ENCODE peak calls at places on chromosomes 4 and X, in five cellular contexts. X is CD4-positive, CD25-positive, alpha-beta regulatory T cell; A is HCT116; C is CD8-positive, alpha-beta T cell; J is tibial artery. S is an unnamed sample.

GRCh38 chr4:172125438-172125837 is 312.2 kb downstream of the GALNTL6 start:
- DNase-seq in J (no peak), A (no peak), X (no peak), C (no peak), S (no peak)

GRCh38 chrX:23726196-23726595 is 16.9 kb downstream of the ACOT9 start:
- DNase-seq in C (no peak), X (no peak), J (no peak), A (no peak), S (no peak)

GRCh38 chr4:38765391-38765790 is 17.4 kb downstream of the TLR10 start:
- DNase-seq in A (no peak), J (no peak), X (no peak), C (no peak), S (no peak)

GRCh38 chr4:56783986-56784385 is 37.5 kb downstream of the SPINK2 start:
- DNase-seq in X (no peak), J (no peak), A (no peak), C (no peak), S (no peak)

GRCh38 chrX:11724122-11725017 is 33.7 kb upstream of the MSL3 start:
- DNase-seq in J (no peak), C (no peak), X (peak; percentile 43), A (peak; percentile 7), S (no peak)

GRCh38 chr4:107922486-107923473 is 8.6 kb upstream of the CYP2U1 start:
- DNase-seq in A (no peak), C (no peak), J (no peak), X (no peak), S (no peak)

GRCh38 chrX:85569691-85570090 is 190.2 kb upstream of the POF1B start:
- DNase-seq in X (no peak), A (no peak), J (no peak), C (no peak), S (no peak)

GRCh38 chr4:159267023-159267939 is 164.4 kb downstream of the RAPGEF2 start:
- DNase-seq in A (no peak), J (no peak), C (no peak), X (no peak), S (no peak)

GRCh38 chrX:37380920-37381319 is 31.8 kb downstream of the PRRG1 start:
- DNase-seq in J (no peak), C (no peak), A (peak; percentile 55), X (no peak), S (no peak)

GRCh38 chr4:83043801-83044407 is 8.9 kb downstream of the COPS4 start:
- DNase-seq in J (no peak), A (no peak), C (no peak), X (no peak), S (no peak)

GRCh38 chr4:155787113-155787710 is 28.4 kb downstream of the GUCY1B1 start:
- DNase-seq in J (no peak), X (peak; percentile 38), C (no peak), A (peak; percentile 44), S (no peak)

GRCh38 chr4:18051281-18051680 is 29.7 kb upstream of the LCORL start:
- DNase-seq in X (no peak), J (no peak), A (no peak), C (no peak), S (no peak)

GRCh38 chr4:1553365-1553764 is 130.7 kb downstream of the FAM53A start:
- DNase-seq in J (no peak), C (no peak), A (no peak), X (no peak), S (no peak)

GRCh38 chr4:95499176-95499760 is 49.5 kb downstream of the UNC5C start:
- DNase-seq in A (no peak), J (no peak), C (no peak), X (no peak), S (no peak)

GRCh38 chrX:65985211-65985610 is 54.7 kb downstream of the VSIG4 start:
- DNase-seq in C (no peak), J (no peak), A (no peak), X (no peak), S (no peak)

GRCh38 chr4:128512767-128513322 is 225.2 kb upstream of the PGRMC2 start:
- DNase-seq in A (no peak), C (no peak), J (no peak), X (no peak), S (no peak)

GRCh38 chrX:155767101-155767878 is 113.9 kb upstream of the VAMP7 start:
- DNase-seq in A (peak; percentile 71), X (peak; percentile 66), J (peak; percentile 74), C (no peak), S (peak; percentile 62)

GRCh38 chr4:121256346-121256745 is 92.2 kb upstream of the TNIP3 start:
- DNase-seq in X (peak; percentile 88), C (peak; percentile 42), J (no peak), A (peak; percentile 13), S (no peak)

GRCh38 chrX:33336783-33337182 is 125.4 kb upstream of the DMD start:
- DNase-seq in J (no peak), X (peak; percentile 3), C (no peak), A (no peak), S (no peak)

GRCh38 chr4:43882470-43882869 is 566.1 kb downstream of the KCTD8 start:
- DNase-seq in A (no peak), C (no peak), J (no peak), X (no peak), S (no peak)

GRCh38 chr4:168095776-168096443 is 3.6 kb downstream of the ANXA10 start:
- DNase-seq in A (no peak), C (no peak), J (no peak), X (no peak), S (no peak)
- H3K4me3 ChIP-seq in A (no peak overlapping the region), C (no peak overlapping the region), J (no peak overlapping the region), X (no peak overlapping the region), S (no peak overlapping the region)

GRCh38 chr4:125551451-125551850 is 236.7 kb downstream of the FAT4 start:
- DNase-seq in J (no peak), X (no peak), C (no peak), A (no peak), S (no peak)

GRCh38 chr4:125550769-125551168 is 236.0 kb downstream of the FAT4 start:
- DNase-seq in A (no peak), X (no peak), C (no peak), J (no peak), S (no peak)

GRCh38 chr4:125546272-125546671 is 231.5 kb downstream of the FAT4 start:
- DNase-seq in J (no peak), A (no peak), C (no peak), X (no peak), S (no peak)

GRCh38 chr4:125547842-125548241 is 233.1 kb downstream of the FAT4 start:
- DNase-seq in A (no peak), C (no peak), X (no peak), J (no peak), S (no peak)

GRCh38 chr4:125551967-125552366 is 237.2 kb downstream of the FAT4 start:
- DNase-seq in C (no peak), J (no peak), A (no peak), X (no peak), S (no peak)
- H3K4me1 ChIP-seq in C (no peaks in the 10 kb centered on the region), J (no peaks in the 10 kb centered on the region), A (no peaks in the 10 kb centered on the region), X (no peaks in the 10 kb centered on the region), S (no peaks in the 10 kb centered on the region)

GRCh38 chrX:44897539-44897938 is 24.6 kb downstream of the KDM6A start:
- DNase-seq in X (no peak), C (no peak), J (no peak), A (no peak), S (no peak)

GRCh38 chrX:44891642-44892041 is 18.7 kb downstream of the KDM6A start:
- DNase-seq in A (no peak), J (no peak), X (no peak), C (no peak), S (no peak)

GRCh38 chrX:44898411-44899221 is 25.6 kb downstream of the KDM6A start:
- DNase-seq in C (no peak), X (peak; percentile 42), J (no peak), A (no peak), S (no peak)

DNA sequence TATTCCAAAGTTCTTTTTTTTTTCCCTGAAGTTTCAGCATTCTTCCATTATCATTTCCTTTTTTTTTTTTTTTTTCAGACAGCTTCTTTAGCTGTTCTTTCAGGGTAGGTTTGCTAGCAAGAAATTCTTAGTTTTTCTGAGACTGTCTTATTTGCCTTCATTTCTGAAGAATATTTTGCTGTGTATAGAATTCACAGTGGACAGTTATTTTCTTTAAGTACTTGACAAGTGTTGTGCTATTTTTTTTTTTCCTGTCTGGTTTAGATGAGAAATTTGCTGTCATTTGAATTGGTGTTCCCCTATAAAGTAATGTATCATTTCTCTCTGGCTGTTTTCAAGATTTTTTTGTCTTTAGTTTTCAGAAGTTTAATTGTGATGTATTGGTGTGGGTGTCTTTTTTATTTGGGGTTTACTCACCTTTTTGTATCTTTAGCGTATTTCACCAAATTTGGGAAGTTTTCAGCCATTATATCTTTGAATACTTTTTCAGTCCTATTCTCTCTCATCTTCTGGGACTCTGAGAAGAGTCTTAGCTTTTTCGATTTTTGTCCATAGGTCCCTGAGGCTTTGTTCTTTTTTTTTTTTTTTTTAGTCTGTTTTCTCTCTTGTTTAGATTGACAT is 23.7 kb downstream of the KDM6A start:
- DNase-seq in J (no peak), C (no peak), A (no peak), X (no peak), S (no peak)
- H3K4me3 ChIP-seq in J (no peak overlapping the region), C (no peak overlapping the region), A (no peak overlapping the region), X (no peak overlapping the region), S (no peak overlapping the region)

DNA sequence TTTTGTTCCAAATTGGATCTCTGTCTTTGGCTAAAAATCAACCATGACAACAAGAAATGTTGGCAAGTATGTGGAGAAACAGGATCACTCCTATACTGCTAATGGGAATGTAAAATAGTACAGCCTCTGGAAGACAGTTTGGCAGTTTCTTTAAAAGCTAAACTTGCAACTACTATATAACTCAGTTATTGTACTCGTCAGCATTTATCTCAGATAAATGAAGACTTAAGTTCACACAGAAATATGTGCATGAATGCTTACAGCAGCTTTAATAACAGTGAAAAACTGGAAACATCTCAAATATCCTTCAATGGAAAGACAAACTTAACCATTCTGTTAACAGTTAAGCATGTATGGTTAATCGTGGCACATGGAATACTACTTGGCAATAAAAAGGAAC is 15.4 kb upstream of the HAND2 start:
- DNase-seq in J (no peak), A (no peak), C (no peak), X (no peak), S (no peak)
- H3K4me1 ChIP-seq in J (no peaks in the 10 kb centered on the region), A (no peaks in the 10 kb centered on the region), C (no peaks in the 10 kb centered on the region), X (no peaks in the 10 kb centered on the region), S (no peaks in the 10 kb centered on the region)

GRCh38 chr4:20318011-20318898 is 66.5 kb downstream of the SLIT2 start:
- DNase-seq in C (no peak), J (no peak), X (no peak), A (no peak), S (no peak)

GRCh38 chr4:20317424-20317985 is 65.8 kb downstream of the SLIT2 start:
- DNase-seq in C (no peak), A (no peak), J (no peak), X (no peak), S (no peak)

GRCh38 chr4:20318899-20319291 is 67.2 kb downstream of the SLIT2 start:
- DNase-seq in A (no peak), J (no peak), C (no peak), X (no peak), S (no peak)

GRCh38 chr4:20319785-20320184 is 68.1 kb downstream of the SLIT2 start:
- DNase-seq in X (no peak), J (no peak), A (no peak), C (no peak), S (no peak)

DNA sequence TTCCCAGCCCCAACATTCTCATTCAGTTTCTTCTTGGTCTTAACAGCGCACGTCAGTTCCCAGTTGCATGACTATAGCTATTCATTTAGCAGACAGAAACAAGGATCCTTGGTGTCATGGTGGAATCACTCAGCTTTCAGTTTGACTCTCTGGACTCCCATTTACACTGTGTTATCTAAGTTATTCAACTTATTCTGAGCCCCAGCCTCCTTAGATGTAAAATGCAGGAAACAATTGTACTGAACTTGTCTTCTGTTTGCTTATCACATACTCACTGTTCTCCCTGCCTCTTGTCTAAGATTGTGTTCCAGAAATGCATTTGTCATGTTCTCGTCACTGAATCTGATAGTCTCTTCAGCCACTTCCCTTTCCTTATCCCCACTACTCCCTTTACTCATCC is 68.5 kb downstream of the SLIT2 start:
- DNase-seq in X (no peak), C (no peak), A (no peak), J (no peak), S (no peak)
- H3K4me3 ChIP-seq in X (no peak overlapping the region), C (no peak overlapping the region), A (no peak overlapping the region), J (no peak overlapping the region), S (no peak overlapping the region)